ENCODE peak calls at places on chromosomes 2 and 18, in ten cellular contexts. One of them, this sample, is unnamed.

GRCh38 chr2:239735829-239736357 is 289.2 kb downstream of the NDUFA10 start:
- DNase-seq in RWPE1: no peak
- DNase-seq in type B pancreatic cell: no peak
- DNase-seq in HL-60: no peak
- DNase-seq in AG08395: no peak
- DNase-seq in stimulated activated CD8-positive, alpha-beta memory T cell treated with anti-CD3 and anti-CD28 coated beads, Interleukin-2, amount 100 ng/mL, for 1 hour: no peak
- DNase-seq in SW 1271: no peak
- DNase-seq in mesendoderm: peak
- DNase-seq in LoVo: no peak
- DNase-seq in left cardiac atrium: no peak
- DNase-seq in this sample: no peak

GRCh38 chr2:102979429-102979828 is 217.6 kb downstream of the TMEM182 start:
- DNase-seq in RWPE1: no peak
- DNase-seq in type B pancreatic cell: no peak
- DNase-seq in mesendoderm: no peak
- DNase-seq in stimulated activated CD8-positive, alpha-beta memory T cell treated with anti-CD3 and anti-CD28 coated beads, Interleukin-2, amount 100 ng/mL, for 1 hour: no peak
- DNase-seq in LoVo: no peak
- DNase-seq in SW 1271: no peak
- DNase-seq in AG08395: no peak
- DNase-seq in left cardiac atrium: no peak
- DNase-seq in HL-60: no peak
- DNase-seq in this sample: no peak

GRCh38 chr2:26148501-26148900 is 24.4 kb upstream of the GAREM2 start:
- DNase-seq in AG08395: no peak
- DNase-seq in mesendoderm: peak
- DNase-seq in SW 1271: no peak
- DNase-seq in HL-60: no peak
- DNase-seq in left cardiac atrium: no peak
- DNase-seq in stimulated activated CD8-positive, alpha-beta memory T cell treated with anti-CD3 and anti-CD28 coated beads, Interleukin-2, amount 100 ng/mL, for 1 hour: no peak
- DNase-seq in RWPE1: no peak
- DNase-seq in type B pancreatic cell: no peak
- DNase-seq in LoVo: no peak
- DNase-seq in this sample: no peak

GRCh38 chr2:191441761-191442160 is 196.6 kb downstream of the MYO1B start:
- DNase-seq in HL-60: no peak
- DNase-seq in RWPE1: no peak
- DNase-seq in type B pancreatic cell: no peak
- DNase-seq in left cardiac atrium: no peak
- DNase-seq in LoVo: no peak
- DNase-seq in AG08395: peak
- DNase-seq in mesendoderm: no peak
- DNase-seq in SW 1271: no peak
- DNase-seq in stimulated activated CD8-positive, alpha-beta memory T cell treated with anti-CD3 and anti-CD28 coated beads, Interleukin-2, amount 100 ng/mL, for 1 hour: no peak
- DNase-seq in this sample: no peak

GRCh38 chr2:219445220-219445631 is 10.6 kb downstream of the SPEG start:
- DNase-seq in AG08395: no peak
- DNase-seq in left cardiac atrium: no peak
- DNase-seq in HL-60: no peak
- DNase-seq in RWPE1: no peak
- DNase-seq in stimulated activated CD8-positive, alpha-beta memory T cell treated with anti-CD3 and anti-CD28 coated beads, Interleukin-2, amount 100 ng/mL, for 1 hour: no peak
- DNase-seq in LoVo: no peak
- DNase-seq in SW 1271: no peak
- DNase-seq in mesendoderm: no peak
- DNase-seq in type B pancreatic cell: no peak
- DNase-seq in this sample: no peak

GRCh38 chr2:235373171-235373570 is 120.7 kb upstream of the AGAP1 start:
- DNase-seq in LoVo: no peak
- DNase-seq in type B pancreatic cell: no peak
- DNase-seq in left cardiac atrium: no peak
- DNase-seq in HL-60: no peak
- DNase-seq in RWPE1: no peak
- DNase-seq in stimulated activated CD8-positive, alpha-beta memory T cell treated with anti-CD3 and anti-CD28 coated beads, Interleukin-2, amount 100 ng/mL, for 1 hour: no peak
- DNase-seq in SW 1271: no peak
- DNase-seq in mesendoderm: no peak
- DNase-seq in AG08395: peak
- DNase-seq in this sample: no peak

GRCh38 chr18:53556450-53556849 is 668.0 kb downstream of the MBD2 start:
- DNase-seq in mesendoderm: no peak
- DNase-seq in LoVo: no peak
- DNase-seq in HL-60: no peak
- DNase-seq in SW 1271: no peak
- DNase-seq in AG08395: no peak
- DNase-seq in type B pancreatic cell: no peak
- DNase-seq in left cardiac atrium: no peak
- DNase-seq in RWPE1: no peak
- DNase-seq in stimulated activated CD8-positive, alpha-beta memory T cell treated with anti-CD3 and anti-CD28 coated beads, Interleukin-2, amount 100 ng/mL, for 1 hour: no peak
- DNase-seq in this sample: no peak

GRCh38 chr2:215680605-215681598 is 245.0 kb upstream of the FN1 start:
- DNase-seq in HL-60: peak
- DNase-seq in left cardiac atrium: no peak
- DNase-seq in SW 1271: no peak
- DNase-seq in mesendoderm: no peak
- DNase-seq in RWPE1: no peak
- DNase-seq in LoVo: peak
- DNase-seq in type B pancreatic cell: no peak
- DNase-seq in stimulated activated CD8-positive, alpha-beta memory T cell treated with anti-CD3 and anti-CD28 coated beads, Interleukin-2, amount 100 ng/mL, for 1 hour: no peak
- DNase-seq in AG08395: peak
- DNase-seq in this sample: peak

GRCh38 chr2:234076451-234076850 is 25.9 kb downstream of the SPP2 start:
- DNase-seq in SW 1271: no peak
- DNase-seq in HL-60: no peak
- DNase-seq in RWPE1: no peak
- DNase-seq in left cardiac atrium: no peak
- DNase-seq in mesendoderm: no peak
- DNase-seq in LoVo: no peak
- DNase-seq in type B pancreatic cell: no peak
- DNase-seq in stimulated activated CD8-positive, alpha-beta memory T cell treated with anti-CD3 and anti-CD28 coated beads, Interleukin-2, amount 100 ng/mL, for 1 hour: no peak
- DNase-seq in AG08395: no peak
- DNase-seq in this sample: no peak

GRCh38 chr2:112795720-112796119 is 11.4 kb upstream of the IL1A start:
- DNase-seq in type B pancreatic cell: no peak
- DNase-seq in left cardiac atrium: no peak
- DNase-seq in RWPE1: peak
- DNase-seq in SW 1271: no peak
- DNase-seq in mesendoderm: peak
- DNase-seq in stimulated activated CD8-positive, alpha-beta memory T cell treated with anti-CD3 and anti-CD28 coated beads, Interleukin-2, amount 100 ng/mL, for 1 hour: no peak
- DNase-seq in HL-60: peak
- DNase-seq in AG08395: no peak
- DNase-seq in LoVo: no peak
- DNase-seq in this sample: no peak

GRCh38 chr2:149094217-149095015 is 55.9 kb downstream of the LYPD6B start:
- DNase-seq in HL-60: no peak
- DNase-seq in AG08395: peak
- DNase-seq in LoVo: peak
- DNase-seq in stimulated activated CD8-positive, alpha-beta memory T cell treated with anti-CD3 and anti-CD28 coated beads, Interleukin-2, amount 100 ng/mL, for 1 hour: no peak
- DNase-seq in left cardiac atrium: no peak
- DNase-seq in type B pancreatic cell: no peak
- DNase-seq in RWPE1: no peak
- DNase-seq in mesendoderm: peak
- DNase-seq in SW 1271: peak
- DNase-seq in this sample: no peak

GRCh38 chr2:239692348-239692747 is 291.5 kb upstream of the HDAC4 start:
- DNase-seq in HL-60: no peak
- DNase-seq in LoVo: no peak
- DNase-seq in mesendoderm: no peak
- DNase-seq in RWPE1: no peak
- DNase-seq in left cardiac atrium: no peak
- DNase-seq in stimulated activated CD8-positive, alpha-beta memory T cell treated with anti-CD3 and anti-CD28 coated beads, Interleukin-2, amount 100 ng/mL, for 1 hour: no peak
- DNase-seq in SW 1271: no peak
- DNase-seq in AG08395: no peak
- DNase-seq in type B pancreatic cell: peak
- DNase-seq in this sample: no peak

GRCh38 chr2:45647986-45648520 is 3.4 kb upstream of the PRKCE start:
- DNase-seq in type B pancreatic cell: no peak
- DNase-seq in LoVo: no peak
- DNase-seq in left cardiac atrium: no peak
- DNase-seq in mesendoderm: no peak
- DNase-seq in SW 1271: no peak
- DNase-seq in stimulated activated CD8-positive, alpha-beta memory T cell treated with anti-CD3 and anti-CD28 coated beads, Interleukin-2, amount 100 ng/mL, for 1 hour: no peak
- DNase-seq in AG08395: no peak
- DNase-seq in HL-60: no peak
- DNase-seq in RWPE1: no peak
- DNase-seq in this sample: no peak

GRCh38 chr18:32289480-32290075 is 99.7 kb downstream of the MEP1B start:
- DNase-seq in type B pancreatic cell: no peak
- DNase-seq in RWPE1: peak
- DNase-seq in mesendoderm: peak
- DNase-seq in LoVo: peak
- DNase-seq in left cardiac atrium: no peak
- DNase-seq in SW 1271: no peak
- DNase-seq in stimulated activated CD8-positive, alpha-beta memory T cell treated with anti-CD3 and anti-CD28 coated beads, Interleukin-2, amount 100 ng/mL, for 1 hour: no peak
- DNase-seq in HL-60: peak
- DNase-seq in AG08395: peak
- DNase-seq in this sample: peak

GRCh38 chr2:219944861-219945260 is 317.4 kb downstream of the SLC4A3 start:
- DNase-seq in left cardiac atrium: no peak
- DNase-seq in stimulated activated CD8-positive, alpha-beta memory T cell treated with anti-CD3 and anti-CD28 coated beads, Interleukin-2, amount 100 ng/mL, for 1 hour: no peak
- DNase-seq in HL-60: no peak
- DNase-seq in RWPE1: no peak
- DNase-seq in type B pancreatic cell: no peak
- DNase-seq in mesendoderm: no peak
- DNase-seq in SW 1271: no peak
- DNase-seq in AG08395: no peak
- DNase-seq in LoVo: no peak
- DNase-seq in this sample: no peak

GRCh38 chr2:237625777-237626176 is 1.6 kb upstream of the LRRFIP1 start:
- DNase-seq in LoVo: no peak
- DNase-seq in RWPE1: no peak
- DNase-seq in type B pancreatic cell: no peak
- DNase-seq in SW 1271: no peak
- DNase-seq in mesendoderm: no peak
- DNase-seq in left cardiac atrium: no peak
- DNase-seq in AG08395: no peak
- DNase-seq in stimulated activated CD8-positive, alpha-beta memory T cell treated with anti-CD3 and anti-CD28 coated beads, Interleukin-2, amount 100 ng/mL, for 1 hour: no peak
- DNase-seq in HL-60: no peak
- DNase-seq in this sample: no peak

GRCh38 chr2:9336209-9336533 is 87.2 kb downstream of the ITGB1BP1 start:
- DNase-seq in RWPE1: no peak
- DNase-seq in SW 1271: no peak
- DNase-seq in mesendoderm: no peak
- DNase-seq in type B pancreatic cell: no peak
- DNase-seq in left cardiac atrium: no peak
- DNase-seq in stimulated activated CD8-positive, alpha-beta memory T cell treated with anti-CD3 and anti-CD28 coated beads, Interleukin-2, amount 100 ng/mL, for 1 hour: no peak
- DNase-seq in LoVo: no peak
- DNase-seq in HL-60: no peak
- DNase-seq in AG08395: no peak
- DNase-seq in this sample: no peak

GRCh38 chr2:211867845-211868361 is 670.7 kb downstream of the ERBB4 start:
- DNase-seq in mesendoderm: no peak
- DNase-seq in left cardiac atrium: no peak
- DNase-seq in SW 1271: no peak
- DNase-seq in HL-60: no peak
- DNase-seq in AG08395: no peak
- DNase-seq in stimulated activated CD8-positive, alpha-beta memory T cell treated with anti-CD3 and anti-CD28 coated beads, Interleukin-2, amount 100 ng/mL, for 1 hour: no peak
- DNase-seq in RWPE1: peak
- DNase-seq in type B pancreatic cell: no peak
- DNase-seq in LoVo: no peak
- DNase-seq in this sample: no peak

GRCh38 chr2:127961729-127962128 is 66.1 kb downstream of the SAP130 start:
- DNase-seq in HL-60: no peak
- DNase-seq in left cardiac atrium: peak
- DNase-seq in type B pancreatic cell: no peak
- DNase-seq in SW 1271: no peak
- DNase-seq in stimulated activated CD8-positive, alpha-beta memory T cell treated with anti-CD3 and anti-CD28 coated beads, Interleukin-2, amount 100 ng/mL, for 1 hour: no peak
- DNase-seq in LoVo: no peak
- DNase-seq in mesendoderm: peak
- DNase-seq in RWPE1: no peak
- DNase-seq in AG08395: no peak
- DNase-seq in this sample: no peak

GRCh38 chr18:62187543-62188378 is 706 bp downstream of the RELCH start:
- DNase-seq in HL-60: peak
- DNase-seq in stimulated activated CD8-positive, alpha-beta memory T cell treated with anti-CD3 and anti-CD28 coated beads, Interleukin-2, amount 100 ng/mL, for 1 hour: no peak
- DNase-seq in LoVo: peak
- DNase-seq in AG08395: peak
- DNase-seq in mesendoderm: peak
- DNase-seq in left cardiac atrium: peak
- DNase-seq in RWPE1: no peak
- DNase-seq in SW 1271: no peak
- DNase-seq in type B pancreatic cell: peak
- DNase-seq in this sample: no peak

GRCh38 chr2:230874456-230874855 is 9.7 kb downstream of the ITM2C start:
- DNase-seq in left cardiac atrium: no peak
- DNase-seq in stimulated activated CD8-positive, alpha-beta memory T cell treated with anti-CD3 and anti-CD28 coated beads, Interleukin-2, amount 100 ng/mL, for 1 hour: no peak
- DNase-seq in mesendoderm: no peak
- DNase-seq in HL-60: no peak
- DNase-seq in SW 1271: no peak
- DNase-seq in AG08395: no peak
- DNase-seq in type B pancreatic cell: peak
- DNase-seq in RWPE1: no peak
- DNase-seq in LoVo: no peak
- DNase-seq in this sample: no peak

GRCh38 chr2:40488927-40489677 is 37.2 kb upstream of the SLC8A1 start:
- DNase-seq in mesendoderm: peak
- DNase-seq in LoVo: peak
- DNase-seq in SW 1271: no peak
- DNase-seq in stimulated activated CD8-positive, alpha-beta memory T cell treated with anti-CD3 and anti-CD28 coated beads, Interleukin-2, amount 100 ng/mL, for 1 hour: no peak
- DNase-seq in HL-60: peak
- DNase-seq in type B pancreatic cell: no peak
- DNase-seq in RWPE1: no peak
- DNase-seq in left cardiac atrium: no peak
- DNase-seq in AG08395: peak
- DNase-seq in this sample: no peak

GRCh38 chr2:5365871-5366461 is 326.2 kb upstream of the SOX11 start:
- DNase-seq in type B pancreatic cell: peak
- DNase-seq in AG08395: no peak
- DNase-seq in SW 1271: no peak
- DNase-seq in stimulated activated CD8-positive, alpha-beta memory T cell treated with anti-CD3 and anti-CD28 coated beads, Interleukin-2, amount 100 ng/mL, for 1 hour: no peak
- DNase-seq in HL-60: peak
- DNase-seq in mesendoderm: peak
- DNase-seq in left cardiac atrium: peak
- DNase-seq in RWPE1: peak
- DNase-seq in LoVo: peak
- DNase-seq in this sample: peak

GRCh38 chr18:34626404-34627137 is 83.5 kb upstream of the DTNA start:
- DNase-seq in LoVo: no peak
- DNase-seq in type B pancreatic cell: no peak
- DNase-seq in stimulated activated CD8-positive, alpha-beta memory T cell treated with anti-CD3 and anti-CD28 coated beads, Interleukin-2, amount 100 ng/mL, for 1 hour: no peak
- DNase-seq in RWPE1: no peak
- DNase-seq in AG08395: no peak
- DNase-seq in mesendoderm: no peak
- DNase-seq in HL-60: no peak
- DNase-seq in left cardiac atrium: no peak
- DNase-seq in SW 1271: no peak
- DNase-seq in this sample: no peak

GRCh38 chr2:217206326-217206725 is 346.5 kb upstream of the TNP1 start:
- DNase-seq in type B pancreatic cell: no peak
- DNase-seq in LoVo: no peak
- DNase-seq in stimulated activated CD8-positive, alpha-beta memory T cell treated with anti-CD3 and anti-CD28 coated beads, Interleukin-2, amount 100 ng/mL, for 1 hour: no peak
- DNase-seq in RWPE1: no peak
- DNase-seq in HL-60: no peak
- DNase-seq in SW 1271: no peak
- DNase-seq in AG08395: no peak
- DNase-seq in mesendoderm: no peak
- DNase-seq in left cardiac atrium: no peak
- DNase-seq in this sample: no peak

GRCh38 chr18:75269696-75270095 is 59.1 kb downstream of the TSHZ1 start:
- DNase-seq in left cardiac atrium: no peak
- DNase-seq in stimulated activated CD8-positive, alpha-beta memory T cell treated with anti-CD3 and anti-CD28 coated beads, Interleukin-2, amount 100 ng/mL, for 1 hour: no peak
- DNase-seq in HL-60: no peak
- DNase-seq in RWPE1: no peak
- DNase-seq in LoVo: no peak
- DNase-seq in type B pancreatic cell: no peak
- DNase-seq in mesendoderm: no peak
- DNase-seq in AG08395: no peak
- DNase-seq in SW 1271: no peak
- DNase-seq in this sample: no peak

GRCh38 chr2:50596521-50596920 is 435.4 kb downstream of the NRXN1 start:
- DNase-seq in left cardiac atrium: no peak
- DNase-seq in LoVo: no peak
- DNase-seq in type B pancreatic cell: no peak
- DNase-seq in stimulated activated CD8-positive, alpha-beta memory T cell treated with anti-CD3 and anti-CD28 coated beads, Interleukin-2, amount 100 ng/mL, for 1 hour: no peak
- DNase-seq in AG08395: no peak
- DNase-seq in HL-60: no peak
- DNase-seq in RWPE1: no peak
- DNase-seq in mesendoderm: no peak
- DNase-seq in SW 1271: no peak
- DNase-seq in this sample: no peak

GRCh38 chr2:22450831-22451230 is 934.1 kb upstream of the KLHL29 start:
- DNase-seq in type B pancreatic cell: no peak
- DNase-seq in HL-60: no peak
- DNase-seq in LoVo: no peak
- DNase-seq in SW 1271: no peak
- DNase-seq in stimulated activated CD8-positive, alpha-beta memory T cell treated with anti-CD3 and anti-CD28 coated beads, Interleukin-2, amount 100 ng/mL, for 1 hour: no peak
- DNase-seq in mesendoderm: no peak
- DNase-seq in AG08395: no peak
- DNase-seq in RWPE1: no peak
- DNase-seq in left cardiac atrium: no peak
- DNase-seq in this sample: no peak

This sample was measured in A549.